ENCODE peak calls at places on chromosomes 6 and 20, in five cellular contexts. O, D, G, S and A are unnamed samples.

GRCh38 chr6:25769983-25770382 is 15.4 kb downstream of the SLC17A4 start:
- DNase-seq in S (no peak), O (no peak), D (no peak), G (no peak), A (no peak)

GRCh38 chr20:44295995-44296394 is 15.0 kb downstream of the FITM2 start:
- DNase-seq in D (no peak), O (no peak), G (no peak), S (no peak), A (no peak)

GRCh38 chr20:19701449-19701848 is 56.6 kb upstream of the RIN2 start:
- DNase-seq in D (no peak), S (no peak), O (no peak), G (no peak), A (no peak)

GRCh38 chr6:13453771-13454251 is 33.6 kb downstream of the GFOD1 start:
- DNase-seq in D (no peak), G (peak; percentile 80), S (no peak), O (peak; percentile 49), A (peak; percentile 23)

GRCh38 chr6:45983041-45983440 is 32.6 kb downstream of the CLIC5 start:
- DNase-seq in S (no peak), G (no peak), O (no peak), D (no peak), A (no peak)

GRCh38 chr6:145110109-145110508 is 625.2 kb downstream of the EPM2A start:
- DNase-seq in O (no peak), G (no peak), S (no peak), D (no peak), A (no peak)

GRCh38 chr20:2729251-2729713 is 36.7 kb downstream of the EBF4 start:
- DNase-seq in G (no peak), O (no peak), S (no peak), D (no peak), A (no peak)

GRCh38 chr6:106159531-106159940 is 73.4 kb downstream of the PRDM1 start:
- DNase-seq in O (peak; percentile 93), G (peak; percentile 18), S (no peak), D (no peak), A (peak; percentile 86)

GRCh38 chr20:4573564-4574355 is 147.9 kb upstream of the PRND start:
- DNase-seq in D (no peak), O (peak; percentile 96), G (no peak), S (no peak), A (peak; percentile 95)

GRCh38 chr20:63968136-63968927 is 1.4 kb downstream of the ZNF512B start:
- DNase-seq in D (no peak), O (no peak), G (no peak), S (no peak), A (no peak)

GRCh38 chr6:127634178-127634577 is 57.2 kb downstream of the C6orf58 start:
- DNase-seq in S (no peak), G (no peak), O (no peak), D (no peak), A (no peak)

GRCh38 chr6:79466222-79466834 is 70.9 kb downstream of the LCA5 start:
- DNase-seq in S (no peak), G (peak; percentile 10), D (no peak), O (peak; percentile 39), A (no peak)

GRCh38 chr6:166671434-166672061 is 44.5 kb upstream of the RPS6KA2 start:
- DNase-seq in O (no peak), S (no peak), D (no peak), G (no peak), A (no peak)

GRCh38 chr6:35026434-35027222 is 114.5 kb downstream of the TCP11 start:
- DNase-seq in S (no peak), G (peak; percentile 13), D (no peak), O (no peak), A (no peak)

GRCh38 chr6:163356324-163356723 is 58.2 kb upstream of the QKI start:
- DNase-seq in G (no peak), O (peak; percentile 71), D (peak; percentile 72), S (peak; percentile 83), A (peak; percentile 80)

GRCh38 chr6:19569563-19569962 is 267.6 kb upstream of the ID4 start:
- DNase-seq in O (no peak), G (no peak), D (no peak), S (no peak), A (no peak)

GRCh38 chr20:53677447-53678314 is 84.0 kb upstream of the ZNF217 start:
- DNase-seq in G (no peak), D (no peak), S (no peak), O (peak; percentile 46), A (no peak)

DNA sequence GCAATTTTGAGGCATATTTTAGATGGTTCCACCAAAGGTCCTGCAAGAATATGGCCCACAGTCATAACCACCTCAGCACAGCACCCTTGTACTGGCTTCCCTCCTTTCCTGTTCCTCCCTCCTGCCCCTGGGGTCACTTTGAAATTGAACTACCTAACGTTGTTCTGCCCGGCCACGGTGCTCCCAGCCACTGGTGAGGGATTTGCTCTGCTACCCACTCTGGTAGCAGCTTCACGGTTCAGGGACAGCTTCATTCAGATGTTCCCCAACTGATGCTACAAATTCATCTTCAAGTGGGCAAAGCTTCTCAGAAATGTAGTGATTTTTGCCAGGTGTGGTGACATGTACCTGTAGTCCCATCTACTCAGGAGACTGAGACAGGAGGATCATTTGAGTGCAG is 7.9 kb upstream of the NELFCD start:
- DNase-seq in S (no peak), O (no peak), G (no peak), D (no peak), A (no peak)
- H3K36me3 ChIP-seq in S (no peaks in the 10 kb centered on the region), O (no peaks in the 10 kb centered on the region), G (no peaks in the 10 kb centered on the region), D (no peaks in the 10 kb centered on the region), A (no peaks in the 10 kb centered on the region)

DNA sequence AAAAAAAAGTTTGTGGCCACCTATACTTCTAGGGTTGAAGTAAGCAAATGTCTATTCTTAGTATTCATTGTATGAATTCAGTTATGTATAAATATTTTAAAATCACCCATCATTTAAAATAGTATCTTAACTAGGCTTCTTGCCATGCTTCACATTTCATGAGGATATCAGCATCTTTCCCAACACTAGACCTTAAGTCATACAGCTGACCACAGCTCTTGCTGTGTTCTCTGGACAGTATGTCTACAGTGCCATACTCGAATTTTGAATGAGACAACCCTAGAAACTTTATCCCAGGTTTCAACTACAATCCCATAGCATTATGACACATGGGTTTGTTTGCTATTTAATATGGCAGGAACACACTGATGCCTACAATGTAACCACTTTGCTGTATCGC is 5.2 kb downstream of the TXNDC5 start:
- DNase-seq in D (no peak), G (no peak), S (no peak), O (peak; percentile 36), A (no peak)
- H3K27ac ChIP-seq in D (no peak overlapping the region), G (no peak overlapping the region), S (peak overlapping the region; percentile 27), O (no peak overlapping the region), A (no peak overlapping the region)

GRCh38 chr6:24506814-24507520 is 12.2 kb downstream of the ALDH5A1 start:
- DNase-seq in S (no peak), G (no peak), O (no peak), D (no peak), A (no peak)
- H3K36me3 ChIP-seq in S (peaks cover 2% of the 10 kb centered on the region), G (no peaks in the 10 kb centered on the region), O (no peaks in the 10 kb centered on the region), D (peaks cover 62% of the 10 kb centered on the region), A (no peaks in the 10 kb centered on the region)

GRCh38 chr6:125868996-125869395 is 78.2 kb downstream of the NCOA7 start:
- DNase-seq in G (no peak), S (peak; percentile 61), O (no peak), D (no peak), A (no peak)
- H3K27ac ChIP-seq in G (no peak overlapping the region), S (no peak overlapping the region), O (no peak overlapping the region), D (no peak overlapping the region), A (no peak overlapping the region)

DNA sequence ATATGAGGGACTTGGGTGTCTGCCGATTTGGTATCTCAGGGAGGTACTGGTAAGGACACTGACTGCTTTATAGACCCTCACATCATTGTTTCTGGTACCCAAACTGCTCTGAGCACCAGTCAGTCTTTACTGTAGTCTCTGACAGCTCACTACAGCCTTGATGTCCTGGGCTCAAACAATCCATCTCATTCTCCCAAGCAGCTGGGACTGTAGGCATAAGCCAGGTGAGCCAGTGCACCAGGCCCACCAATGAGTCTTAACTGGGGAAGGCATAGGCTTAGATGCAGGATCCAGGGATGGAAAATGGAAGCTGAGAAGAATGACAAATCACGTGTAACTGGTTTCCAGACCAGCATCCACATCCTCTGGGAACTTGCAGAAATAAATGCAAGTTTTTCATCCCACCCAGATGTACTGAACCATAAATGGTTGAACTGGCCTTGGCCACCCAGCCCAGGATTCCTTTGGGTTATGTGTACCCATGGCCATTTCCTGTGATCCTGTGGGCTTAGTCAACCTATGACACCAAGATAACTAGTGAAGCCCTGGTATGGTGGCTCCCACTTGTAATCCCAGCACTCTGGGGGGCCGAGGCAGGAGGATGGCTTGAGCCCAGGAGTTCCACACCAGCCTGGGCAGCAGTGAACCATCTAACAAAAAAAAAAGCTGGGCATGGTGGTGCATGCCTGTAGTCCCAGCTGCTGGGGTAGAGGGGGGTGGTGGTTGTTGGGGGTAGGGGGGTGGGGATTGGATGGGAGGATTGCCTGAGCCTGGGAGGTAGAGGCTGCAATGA is 5.8 kb downstream of the TUBB start:
- DNase-seq in S (no peak), D (no peak), G (no peak), O (peak; percentile 68), A (no peak)
- H3K36me3 ChIP-seq in S (peaks cover 16% of the 10 kb centered on the region), D (peaks cover 80% of the 10 kb centered on the region), G (peaks cover 28% of the 10 kb centered on the region), O (peaks cover 64% of the 10 kb centered on the region), A (peaks cover 57% of the 10 kb centered on the region)

DNA sequence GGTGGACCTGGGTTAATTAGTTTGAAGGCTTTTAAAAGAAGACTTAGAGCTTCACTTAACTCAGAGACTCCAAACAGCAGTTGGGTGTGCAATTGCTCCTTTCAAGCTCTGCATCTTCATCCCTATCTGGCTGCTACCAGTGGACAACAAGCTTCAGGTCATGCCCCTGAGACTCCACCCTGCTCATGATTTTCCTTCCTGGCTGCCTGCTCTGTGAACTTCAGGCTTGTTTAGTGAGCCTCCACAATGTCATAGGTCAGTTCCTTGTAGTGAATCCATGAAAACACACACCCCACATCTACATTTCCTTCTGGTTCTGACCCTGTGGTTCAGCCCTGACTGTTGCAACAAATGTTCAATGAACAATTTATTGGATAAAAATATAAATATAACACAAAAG is 61.1 kb upstream of the MARCKS start:
- DNase-seq in S (no peak), D (no peak), G (no peak), O (no peak), A (no peak)
- H3K27ac ChIP-seq in S (no peak overlapping the region), D (no peak overlapping the region), G (no peak overlapping the region), O (no peak overlapping the region), A (no peak overlapping the region)

GRCh38 chr20:35476288-35476687 is 20.9 kb downstream of the CEP250 start:
- DNase-seq in S (no peak), O (no peak), D (no peak), G (no peak), A (no peak)
- H3K36me3 ChIP-seq in S (peaks cover 21% of the 10 kb centered on the region), O (peaks cover 59% of the 10 kb centered on the region), D (peaks cover 98% of the 10 kb centered on the region), G (peaks cover 60% of the 10 kb centered on the region), A (peaks cover 77% of the 10 kb centered on the region)